ENCODE peak calls at places on chromosomes 12 and 14, in eight cellular contexts. F is midbrain; L is WERI-Rb-1; Q is OCI-LY7; W is dermis blood vessel endothelial cell; T is left ventricle myocardium superior; M is activated T-cell treated with anti-CD3 and anti-CD28 coated beads, Interleukin-2, amount 50 U/mL, for 1 hour; B is HTR-8/SVneo. E is an unnamed sample.

GRCh38 chr12:44126811-44127210 is 290.9 kb downstream of the TMEM117 start:
- DNase-seq in Q (no peak), W (no peak), L (no peak), F (no peak), M (no peak), B (no peak), T (no peak), E (no peak)

GRCh38 chr12:120134307-120134980 is 17.9 kb upstream of the RAB35 start:
- DNase-seq in T (no peak), L (no peak), M (no peak), F (no peak), Q (no peak), B (no peak), W (no peak), E (no peak)

GRCh38 chr12:65511134-65511912 is 232.8 kb downstream of the MSRB3 start:
- DNase-seq in Q (no peak), F (peak), L (no peak), W (no peak), M (no peak), B (no peak), T (peak), E (no peak)

GRCh38 chr14:91755560-91755959 is 23.7 kb upstream of the CATSPERB start:
- DNase-seq in B (no peak), Q (no peak), L (no peak), W (peak), F (no peak), T (no peak), M (no peak), E (peak)

GRCh38 chr12:52063986-52064649 is 5.7 kb upstream of the ATG101 start:
- DNase-seq in Q (no peak), B (no peak), T (peak), F (no peak), M (peak), L (no peak), W (peak), E (no peak)

GRCh38 chr14:99574099-99574880 is 29.7 kb downstream of the CCDC85C start:
- DNase-seq in T (peak), W (no peak), Q (no peak), F (no peak), M (no peak), L (no peak), B (peak), E (peak)

GRCh38 chr12:111330800-111331752 is 37.8 kb downstream of the PHETA1 start:
- DNase-seq in L (peak), F (no peak), Q (peak), B (peak), W (peak), T (no peak), M (no peak), E (peak)

GRCh38 chr14:22225526-22226133 is 363.4 kb downstream of the DAD1 start:
- DNase-seq in L (no peak), W (no peak), F (no peak), B (no peak), Q (no peak), M (no peak), T (no peak), E (peak)

GRCh38 chr14:86505808-86506207 is 975.9 kb downstream of the FLRT2 start:
- DNase-seq in B (no peak), M (no peak), F (no peak), T (no peak), W (no peak), Q (no peak), L (no peak), E (no peak)

GRCh38 chr12:21837847-21838246 is 63.3 kb upstream of the KCNJ8 start:
- DNase-seq in T (no peak), F (no peak), L (no peak), Q (no peak), B (no peak), M (no peak), W (no peak), E (no peak)

GRCh38 chr12:25135531-25136154 is 59.3 kb downstream of the DNAI7 start:
- DNase-seq in T (no peak), M (no peak), B (no peak), W (no peak), F (no peak), L (peak), Q (peak), E (peak)

GRCh38 chr12:17372508-17372907 is 717.5 kb downstream of the RERGL start:
- DNase-seq in F (no peak), L (no peak), M (no peak), W (no peak), B (no peak), T (no peak), Q (no peak), E (no peak)

GRCh38 chr12:124687695-124688301 is 120.4 kb upstream of the NCOR2 start:
- DNase-seq in M (no peak), W (peak), L (peak), F (peak), B (no peak), T (peak), Q (no peak), E (no peak)

GRCh38 chr14:34810028-34810427 is 65.1 kb downstream of the BAZ1A start:
- DNase-seq in Q (no peak), B (no peak), M (no peak), L (no peak), W (no peak), F (no peak), T (no peak), E (no peak)

GRCh38 chr12:85779768-85780167 is 56.4 kb downstream of the RASSF9 start:
- DNase-seq in L (no peak), M (no peak), W (no peak), B (no peak), T (no peak), Q (no peak), F (no peak), E (no peak)

GRCh38 chr14:55754471-55754870 is 174.5 kb downstream of the KTN1 start:
- DNase-seq in W (no peak), B (no peak), T (no peak), M (no peak), Q (no peak), L (no peak), F (no peak), E (no peak)

GRCh38 chr12:54431911-54432814 is 13.1 kb upstream of the ITGA5 start:
- DNase-seq in Q (no peak), T (peak), L (peak), F (no peak), M (no peak), B (no peak), W (peak), E (peak)

GRCh38 chr12:130448044-130448821 is 110.5 kb downstream of the PIWIL1 start:
- DNase-seq in B (no peak), T (no peak), M (no peak), L (no peak), W (no peak), F (no peak), Q (no peak), E (no peak)

GRCh38 chr12:127118251-127118650 is 1148.7 kb upstream of the TMEM132C start:
- DNase-seq in Q (no peak), B (no peak), F (no peak), T (no peak), M (no peak), L (no peak), W (no peak), E (no peak)

GRCh38 chr14:37595809-37596595 is 573 bp downstream of the TTC6 start:
- DNase-seq in F (no peak), T (no peak), M (peak), W (no peak), Q (no peak), B (peak), L (peak), E (peak)

GRCh38 chr12:71804505-71804904 is 35.1 kb upstream of the TBC1D15 start:
- DNase-seq in Q (no peak), B (no peak), F (no peak), T (no peak), W (no peak), M (no peak), L (peak), E (no peak)

GRCh38 chr14:103705524-103706284 is 9.5 kb downstream of the XRCC3 start:
- DNase-seq in L (no peak), T (no peak), F (no peak), M (no peak), Q (no peak), B (no peak), W (no peak), E (no peak)

GRCh38 chr12:108612788-108613282 is 15.0 kb upstream of the TMEM119 start:
- DNase-seq in B (no peak), L (no peak), F (no peak), W (no peak), M (no peak), T (no peak), Q (no peak), E (no peak)

GRCh38 chr14:61120576-61120975 is 139.5 kb downstream of the SLC38A6 start:
- DNase-seq in L (no peak), F (no peak), W (no peak), T (no peak), Q (no peak), B (no peak), M (no peak), E (no peak)

GRCh38 chr14:36863271-36863670 is 201.6 kb downstream of the PAX9 start:
- DNase-seq in M (no peak), T (no peak), Q (no peak), B (no peak), F (no peak), W (no peak), L (no peak), E (no peak)

GRCh38 chr12:11812558-11813421 is 163.3 kb downstream of the ETV6 start:
- DNase-seq in T (peak), B (no peak), M (peak), Q (peak), L (no peak), W (peak), F (peak), E (no peak)

GRCh38 chr12:64912501-64912900 is 88.1 kb downstream of the TBC1D30 start:
- DNase-seq in T (no peak), W (no peak), B (no peak), Q (no peak), L (no peak), M (no peak), F (no peak), E (no peak)